ENCODE peak calls at places on chromosome 21, in eight cellular contexts. L, C, A, E, Q, X, S and U are unnamed samples.

GRCh38 chr21:17540530-17540929 is 27.7 kb downstream of the CXADR start:
- DNase-seq in L (no peak), C (no peak), A (no peak), E (no peak), Q (no peak), X (no peak), S (no peak), U (peak; percentile 71)

GRCh38 chr21:35578831-35579470 is 481.4 kb downstream of the SETD4 start:
- DNase-seq in L (peak; percentile 52), C (peak; percentile 68), A (no peak), E (no peak), Q (no peak), X (peak; percentile 30), S (no peak), U (peak; percentile 45)

GRCh38 chr21:34635307-34635706 is 20.4 kb upstream of the RCAN1 start:
- DNase-seq in L (no peak), C (no peak), A (no peak), E (no peak), Q (no peak), X (no peak), S (no peak), U (no peak)

GRCh38 chr21:26117972-26118367 is 52.6 kb downstream of the APP start:
- DNase-seq in L (no peak), C (no peak), A (no peak), E (no peak), Q (no peak), X (no peak), S (no peak), U (no peak)

GRCh38 chr21:15005391-15005790 is 59.4 kb downstream of the NRIP1 start:
- DNase-seq in L (peak; percentile 12), C (no peak), A (no peak), E (no peak), Q (no peak), X (no peak), S (no peak), U (peak; percentile 71)

GRCh38 chr21:44382536-44382935 is 29.1 kb downstream of the TRPM2 start:
- DNase-seq in L (no peak), C (no peak), A (peak; percentile 6), E (no peak), Q (no peak), X (no peak), S (no peak), U (no peak)

GRCh38 chr21:31293986-31294385 is 50.1 kb downstream of the TIAM1 start:
- DNase-seq in L (peak; percentile 84), C (peak; percentile 98), A (no peak), E (no peak), Q (no peak), X (peak; percentile 74), S (no peak), U (peak; percentile 96)

GRCh38 chr21:26798856-26799751 is 46.1 kb downstream of the ADAMTS1 start:
- DNase-seq in L (no peak), C (no peak), A (no peak), E (no peak), Q (no peak), X (no peak), S (no peak), U (no peak)

GRCh38 chr21:38806942-38807284 is 1.2 kb downstream of the ETS2 start:
- DNase-seq in L (no peak), C (peak; percentile 42), A (no peak), E (no peak), Q (no peak), X (no peak), S (no peak), U (peak; percentile 45)

GRCh38 chr21:35697321-35697808 is 363.0 kb downstream of the SETD4 start:
- DNase-seq in L (peak; percentile 34), C (peak; percentile 46), A (no peak), E (peak; percentile 91), Q (peak; percentile 75), X (peak; percentile 3), S (no peak), U (peak; percentile 80)

GRCh38 chr21:36188081-36188681 is 31.6 kb downstream of the DOP1B start:
- DNase-seq in L (no peak), C (no peak), A (peak; percentile 82), E (peak; percentile 77), Q (peak; percentile 60), X (no peak), S (no peak), U (no peak)

GRCh38 chr21:17793675-17794123 is 25.5 kb downstream of the C21orf91 start:
- DNase-seq in L (peak; percentile 52), C (peak; percentile 66), A (no peak), E (no peak), Q (no peak), X (no peak), S (peak; percentile 16), U (peak; percentile 59)

GRCh38 chr21:34613679-34614442 is 1.1 kb downstream of the RCAN1 start:
- DNase-seq in L (peak; percentile 9), C (peak; percentile 25), A (no peak), E (peak; percentile 25), Q (no peak), X (peak; percentile 4), S (no peak), U (peak; percentile 8)

GRCh38 chr21:38247738-38248509 is 8.9 kb upstream of the KCNJ15 start:
- DNase-seq in L (no peak), C (no peak), A (no peak), E (no peak), Q (no peak), X (no peak), S (no peak), U (no peak)

GRCh38 chr21:45987121-45987711 is 5.6 kb downstream of the COL6A1 start:
- DNase-seq in L (no peak), C (no peak), A (peak; percentile 34), E (no peak), Q (no peak), X (no peak), S (no peak), U (no peak)
- TF ChIP-seq CTCF in L (no peak), C (no peak), A (no peak), E (no peak), Q (no peak), X (no peak), S (no peak), U (no peak)

GRCh38 chr21:46023126-46023985 is 41.8 kb downstream of the COL6A1 start:
- DNase-seq in L (no peak), C (no peak), A (no peak), E (no peak), Q (no peak), X (no peak), S (no peak), U (no peak)

GRCh38 chr21:46021978-46022544 is 40.5 kb downstream of the COL6A1 start:
- DNase-seq in L (peak; percentile 96), C (peak; percentile 21), A (no peak), E (no peak), Q (no peak), X (no peak), S (no peak), U (no peak)

GRCh38 chr21:46021398-46021797 is 39.8 kb downstream of the COL6A1 start:
- DNase-seq in L (peak; percentile 88), C (no peak), A (no peak), E (no peak), Q (no peak), X (no peak), S (no peak), U (no peak)

GRCh38 chr21:46020581-46020980 is 39.0 kb downstream of the COL6A1 start:
- DNase-seq in L (no peak), C (no peak), A (no peak), E (no peak), Q (no peak), X (no peak), S (no peak), U (no peak)

DNA sequence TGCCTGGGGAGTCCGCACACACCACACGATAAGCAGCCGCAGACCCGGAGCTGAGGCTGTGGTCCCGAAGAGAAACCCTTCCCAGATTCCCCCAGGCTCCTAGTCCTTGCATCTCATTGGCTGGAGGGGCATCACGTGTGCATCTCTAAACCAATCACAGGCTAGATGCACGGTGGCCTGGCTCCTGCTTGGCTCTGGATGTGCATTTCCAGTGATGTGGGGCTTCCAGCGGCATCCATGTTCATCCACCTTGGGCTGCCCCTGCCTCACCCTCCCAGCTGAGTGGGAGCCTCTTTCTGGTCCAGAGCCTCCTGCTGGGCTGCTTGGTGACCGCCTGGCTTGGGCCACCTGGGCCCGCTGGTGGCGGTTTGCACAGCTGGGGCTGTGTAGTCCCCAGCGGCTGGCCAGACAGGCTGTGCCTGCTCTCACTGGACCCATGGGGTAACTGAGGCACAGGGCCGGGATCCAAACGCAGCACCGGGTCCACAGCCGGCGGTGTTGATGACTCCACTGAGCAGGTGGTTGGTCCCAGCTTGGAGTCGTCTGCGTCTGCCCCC is 41.1 kb downstream of the COL6A1 start:
- DNase-seq in L (peak; percentile 45), C (no peak), A (peak; percentile 66), E (no peak), Q (no peak), X (no peak), S (no peak), U (no peak)
- H3K4me3 ChIP-seq in L (peak overlapping the region; percentile 21), C (no peak overlapping the region), A (peak overlapping the region; percentile 24), E (no peak overlapping the region), Q (no peak overlapping the region), X (no peak overlapping the region), S (no peak overlapping the region), U (no peak overlapping the region)

GRCh38 chr21:39915881-39916280 is 48.6 kb downstream of the PCP4 start:
- DNase-seq in L (no peak), C (peak; percentile 66), A (no peak), E (no peak), Q (no peak), X (no peak), S (no peak), U (peak; percentile 0)

GRCh38 chr21:39913651-39914145 is 46.5 kb downstream of the PCP4 start:
- DNase-seq in L (no peak), C (no peak), A (no peak), E (no peak), Q (no peak), X (no peak), S (no peak), U (no peak)

GRCh38 chr21:39908265-39908923 is 41.2 kb downstream of the PCP4 start:
- DNase-seq in L (no peak), C (no peak), A (no peak), E (no peak), Q (no peak), X (no peak), S (no peak), U (no peak)

GRCh38 chr21:39911792-39912191 is 44.6 kb downstream of the PCP4 start:
- DNase-seq in L (no peak), C (no peak), A (no peak), E (no peak), Q (no peak), X (no peak), S (no peak), U (no peak)

GRCh38 chr21:39911286-39911685 is 44.0 kb downstream of the PCP4 start:
- DNase-seq in L (no peak), C (no peak), A (no peak), E (peak; percentile 6), Q (no peak), X (no peak), S (no peak), U (no peak)
- TF ChIP-seq CTCF in L (no peak), C (no peak), A (peak; percentile 17), E (no peak), Q (no peak), X (peak; percentile 3), S (peak; percentile 34), U (no peak)

DNA sequence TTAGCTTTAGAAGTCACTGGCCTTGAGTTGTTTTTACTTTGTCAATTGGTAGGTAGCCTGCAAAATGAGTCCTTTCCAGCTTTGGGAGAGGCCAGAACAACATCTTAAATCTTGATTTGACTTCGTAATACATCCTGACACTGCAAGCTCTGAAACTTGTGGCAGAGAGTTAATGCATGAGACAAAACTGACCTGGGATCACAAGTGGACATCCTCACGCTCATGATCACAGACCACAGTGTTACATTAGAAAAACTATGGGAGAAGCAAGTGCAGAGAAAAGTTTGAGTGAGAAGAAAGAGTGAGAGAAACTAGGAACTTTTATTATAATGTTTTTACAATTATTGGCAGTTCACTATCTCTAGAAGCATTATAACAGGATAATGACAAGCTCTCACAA is 550.9 kb downstream of the USP25 start:
- DNase-seq in L (no peak), C (peak; percentile 57), A (no peak), E (no peak), Q (no peak), X (no peak), S (no peak), U (peak; percentile 75)
- H3K4me3 ChIP-seq in L (no peak overlapping the region), C (peak overlapping the region; percentile 30), A (no peak overlapping the region), E (no peak overlapping the region), Q (peak overlapping the region; percentile 12), X (no peak overlapping the region), S (no peak overlapping the region), U (no peak overlapping the region)